ENCODE peak calls at places on chromosomes 6 and 20, in four cellular contexts. One of them, this sample, is unnamed.

GRCh38 chr20:36355469-36356171 is 49.5 kb downstream of the DLGAP4 start:
- DNase-seq in fibroblast of mammary gland: peak
- DNase-seq in astrocyte of the spinal cord: no peak
- DNase-seq in tibial artery: no peak
- DNase-seq in this sample: no peak

GRCh38 chr6:106530502-106530901 is 98.8 kb downstream of the RTN4IP1 start:
- DNase-seq in fibroblast of mammary gland: peak
- DNase-seq in astrocyte of the spinal cord: peak
- DNase-seq in tibial artery: no peak
- DNase-seq in this sample: no peak

GRCh38 chr6:44431118-44431725 is 43.7 kb downstream of the CDC5L start:
- DNase-seq in fibroblast of mammary gland: peak
- DNase-seq in astrocyte of the spinal cord: peak
- DNase-seq in tibial artery: no peak
- DNase-seq in this sample: no peak

GRCh38 chr6:12009904-12010634 is 2.0 kb upstream of the HIVEP1 start:
- DNase-seq in fibroblast of mammary gland: peak
- DNase-seq in astrocyte of the spinal cord: peak
- DNase-seq in tibial artery: no peak
- DNase-seq in this sample: no peak

GRCh38 chr6:80094017-80094416 is 12.5 kb upstream of the BCKDHB start:
- DNase-seq in fibroblast of mammary gland: peak
- DNase-seq in astrocyte of the spinal cord: peak
- DNase-seq in tibial artery: no peak
- DNase-seq in this sample: no peak

GRCh38 chr6:2186516-2186915 is 58.9 kb downstream of the GMDS start:
- DNase-seq in fibroblast of mammary gland: no peak
- DNase-seq in astrocyte of the spinal cord: no peak
- DNase-seq in tibial artery: no peak
- DNase-seq in this sample: no peak

GRCh38 chr6:31293343-31293742 is 21.5 kb upstream of the HLA-C start:
- DNase-seq in fibroblast of mammary gland: peak
- DNase-seq in astrocyte of the spinal cord: peak
- DNase-seq in tibial artery: no peak
- DNase-seq in this sample: no peak

GRCh38 chr6:3442444-3443220 is 14.2 kb downstream of the SLC22A23 start:
- DNase-seq in fibroblast of mammary gland: peak
- DNase-seq in astrocyte of the spinal cord: peak
- DNase-seq in tibial artery: no peak
- DNase-seq in this sample: no peak

GRCh38 chr6:2949536-2950083 is 21.8 kb downstream of the SERPINB6 start:
- DNase-seq in fibroblast of mammary gland: no peak
- DNase-seq in astrocyte of the spinal cord: no peak
- DNase-seq in tibial artery: no peak
- DNase-seq in this sample: no peak

GRCh38 chr6:1729752-1730140 is 120.0 kb downstream of the FOXC1 start:
- DNase-seq in fibroblast of mammary gland: no peak
- DNase-seq in astrocyte of the spinal cord: no peak
- DNase-seq in tibial artery: no peak
- DNase-seq in this sample: no peak

DNA sequence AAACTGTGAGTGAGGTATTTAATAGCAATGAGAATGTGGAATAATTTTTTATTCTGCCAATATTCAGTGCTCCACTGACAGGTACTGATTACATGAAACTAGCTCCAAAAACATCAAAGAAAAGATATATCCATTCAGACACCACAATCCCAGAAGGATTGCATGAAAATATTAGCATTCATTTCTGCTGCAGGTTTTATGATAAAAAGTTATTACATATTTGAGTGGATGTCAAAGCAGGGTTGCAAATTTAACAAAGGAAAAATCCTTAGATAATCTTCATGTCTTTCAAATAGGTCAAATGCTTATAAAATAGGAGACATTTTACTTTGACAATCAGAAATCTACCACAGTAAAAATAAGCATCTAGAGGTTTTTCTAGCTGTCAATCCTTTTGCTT is 13.3 kb downstream of the MCHR2 start:
- DNase-seq in fibroblast of mammary gland: no peak
- DNase-seq in astrocyte of the spinal cord: no peak
- DNase-seq in tibial artery: no peak
- DNase-seq in this sample: no peak
- TF ChIP-seq CTCF in fibroblast of mammary gland: no peak
- TF ChIP-seq CTCF in astrocyte of the spinal cord: no peak
- TF ChIP-seq CTCF in tibial artery: no peak
- TF ChIP-seq CTCF in this sample: no peak

GRCh38 chr20:47428164-47428563 is 71.7 kb upstream of the ZMYND8 start:
- DNase-seq in fibroblast of mammary gland: no peak
- DNase-seq in astrocyte of the spinal cord: no peak
- DNase-seq in tibial artery: no peak
- DNase-seq in this sample: no peak
- TF ChIP-seq CTCF in fibroblast of mammary gland: no peak
- TF ChIP-seq CTCF in astrocyte of the spinal cord: no peak
- TF ChIP-seq CTCF in tibial artery: no peak
- TF ChIP-seq CTCF in this sample: no peak

GRCh38 chr6:157381631-157382621 is 936 bp downstream of the ZDHHC14 start:
- DNase-seq in fibroblast of mammary gland: peak
- DNase-seq in astrocyte of the spinal cord: peak
- DNase-seq in tibial artery: peak
- DNase-seq in this sample: peak
- TF ChIP-seq CTCF in fibroblast of mammary gland: no peak
- TF ChIP-seq CTCF in astrocyte of the spinal cord: peak
- TF ChIP-seq CTCF in tibial artery: no peak
- TF ChIP-seq CTCF in this sample: no peak

DNA sequence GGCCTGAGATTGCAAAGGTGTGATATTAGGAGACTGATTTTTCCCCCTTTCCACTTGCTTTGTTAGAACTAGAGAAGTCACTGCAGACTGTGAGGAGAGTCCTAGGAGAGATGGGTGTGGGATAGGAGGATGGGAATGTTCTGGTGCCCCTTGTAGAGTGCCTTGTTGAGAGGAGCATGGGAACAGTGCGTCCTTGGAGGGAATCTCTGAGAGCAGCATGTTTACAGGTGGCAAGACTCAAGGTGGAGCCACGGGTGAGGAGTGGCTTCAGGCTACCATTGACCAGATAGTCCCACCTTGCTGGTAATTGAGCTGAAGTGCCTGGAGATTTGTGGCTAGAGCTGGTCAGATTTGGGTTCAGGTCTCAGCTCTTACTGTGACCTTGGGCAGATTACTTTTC is 6.0 kb downstream of the PLCG1 start:
- DNase-seq in fibroblast of mammary gland: no peak
- DNase-seq in astrocyte of the spinal cord: no peak
- DNase-seq in tibial artery: no peak
- DNase-seq in this sample: no peak
- TF ChIP-seq CTCF in fibroblast of mammary gland: no peak
- TF ChIP-seq CTCF in astrocyte of the spinal cord: no peak
- TF ChIP-seq CTCF in tibial artery: no peak
- TF ChIP-seq CTCF in this sample: no peak

GRCh38 chr6:105136433-105137350 is 43.1 kb downstream of the POPDC3 start:
- DNase-seq in fibroblast of mammary gland: peak
- DNase-seq in astrocyte of the spinal cord: peak
- DNase-seq in tibial artery: peak
- DNase-seq in this sample: no peak
- TF ChIP-seq CTCF in fibroblast of mammary gland: no peak
- TF ChIP-seq CTCF in astrocyte of the spinal cord: no peak
- TF ChIP-seq CTCF in tibial artery: peak
- TF ChIP-seq CTCF in this sample: no peak

GRCh38 chr6:20534295-20534897 is at the start of gene CDKAL1:
- DNase-seq in fibroblast of mammary gland: peak
- DNase-seq in astrocyte of the spinal cord: peak
- DNase-seq in tibial artery: peak
- DNase-seq in this sample: peak
- TF ChIP-seq CTCF in fibroblast of mammary gland: no peak
- TF ChIP-seq CTCF in astrocyte of the spinal cord: no peak
- TF ChIP-seq CTCF in tibial artery: no peak
- TF ChIP-seq CTCF in this sample: no peak

GRCh38 chr6:152428126-152428525 is 209.0 kb downstream of the SYNE1 start:
- DNase-seq in fibroblast of mammary gland: no peak
- DNase-seq in astrocyte of the spinal cord: no peak
- DNase-seq in tibial artery: no peak
- DNase-seq in this sample: no peak

GRCh38 chr6:152420696-152421095 is 216.5 kb downstream of the SYNE1 start:
- DNase-seq in fibroblast of mammary gland: no peak
- DNase-seq in astrocyte of the spinal cord: no peak
- DNase-seq in tibial artery: no peak
- DNase-seq in this sample: no peak

GRCh38 chr6:152426276-152426675 is 210.9 kb downstream of the SYNE1 start:
- DNase-seq in fibroblast of mammary gland: no peak
- DNase-seq in astrocyte of the spinal cord: no peak
- DNase-seq in tibial artery: no peak
- DNase-seq in this sample: no peak

GRCh38 chr6:152423216-152424103 is 213.7 kb downstream of the SYNE1 start:
- DNase-seq in fibroblast of mammary gland: no peak
- DNase-seq in astrocyte of the spinal cord: no peak
- DNase-seq in tibial artery: no peak
- DNase-seq in this sample: no peak
- TF ChIP-seq CTCF in fibroblast of mammary gland: no peak
- TF ChIP-seq CTCF in astrocyte of the spinal cord: no peak
- TF ChIP-seq CTCF in tibial artery: no peak
- TF ChIP-seq CTCF in this sample: no peak

GRCh38 chr6:138289739-138290138 is 71.4 kb upstream of the PBOV1 start:
- DNase-seq in fibroblast of mammary gland: no peak
- DNase-seq in astrocyte of the spinal cord: no peak
- DNase-seq in tibial artery: no peak
- DNase-seq in this sample: no peak
- TF ChIP-seq CTCF in fibroblast of mammary gland: no peak
- TF ChIP-seq CTCF in astrocyte of the spinal cord: peak
- TF ChIP-seq CTCF in tibial artery: no peak
- TF ChIP-seq CTCF in this sample: no peak

GRCh38 chr6:98769546-98769945 is 64.8 kb upstream of the POU3F2 start:
- DNase-seq in fibroblast of mammary gland: peak
- DNase-seq in astrocyte of the spinal cord: peak
- DNase-seq in tibial artery: no peak
- DNase-seq in this sample: no peak
- TF ChIP-seq CTCF in fibroblast of mammary gland: peak
- TF ChIP-seq CTCF in astrocyte of the spinal cord: peak
- TF ChIP-seq CTCF in tibial artery: no peak
- TF ChIP-seq CTCF in this sample: no peak

This sample was measured in omental fat pad.